ENCODE peak calls at places on chromosome 1, in eight cellular contexts. Z is mammary epithelial cell, K is hepatocyte, X is MM.1S, C is PC-3, D is DND-41, B is fibroblast of lung, S is K562. O is an unnamed sample.
A peak's percentile ranks its signal among the peaks of the same experiment; 100 is the strongest.

GRCh38 chr1:170414989-170415733 is 116.8 kb upstream of the GORAB start:
- DNase-seq in X (no peak), D (no peak), B (peak; percentile 50), S (no peak), C (no peak), Z (no peak), K (peak; percentile 5), O (no peak)

GRCh38 chr1:81600878-81601658 is 199.7 kb upstream of the ADGRL2 start:
- DNase-seq in X (no peak), D (no peak), Z (no peak), C (no peak), B (no peak), K (no peak), S (no peak), O (peak; percentile 4)

GRCh38 chr1:20426923-20427322 is 59.1 kb downstream of the CAMK2N1 start:
- DNase-seq in D (no peak), C (peak; percentile 86), S (no peak), Z (peak; percentile 91), B (peak; percentile 93), X (no peak), K (peak; percentile 48), O (peak; percentile 52)

GRCh38 chr1:159924791-159925712 is at the start of gene TAGLN2:
- DNase-seq in C (peak; percentile 97), K (peak; percentile 92), D (peak; percentile 88), X (peak; percentile 97), B (peak; percentile 91), Z (peak; percentile 93), S (peak; percentile 89), O (peak; percentile 90)

GRCh38 chr1:205267306-205267902 is 39.7 kb downstream of the TMCC2 start:
- DNase-seq in K (no peak), X (no peak), B (no peak), Z (no peak), C (no peak), S (peak; percentile 55), D (no peak), O (no peak)

GRCh38 chr1:228162286-228163003 is 3.2 kb upstream of the IBA57 start:
- DNase-seq in D (no peak), S (peak; percentile 43), B (peak; percentile 50), K (peak; percentile 49), C (peak; percentile 16), Z (no peak), X (no peak), O (no peak)

GRCh38 chr1:60287536-60287935 is 214.0 kb upstream of the C1orf87 start:
- DNase-seq in C (no peak), S (no peak), Z (no peak), B (no peak), D (no peak), X (no peak), K (no peak), O (no peak)

GRCh38 chr1:45148209-45148608 is 58.2 kb downstream of the ZSWIM5 start:
- DNase-seq in D (no peak), Z (no peak), B (no peak), C (no peak), K (no peak), X (no peak), S (no peak), O (no peak)

GRCh38 chr1:42933060-42933586 is 25.5 kb downstream of the SLC2A1 start:
- DNase-seq in Z (no peak), D (no peak), C (no peak), X (no peak), B (no peak), S (no peak), K (no peak), O (no peak)

GRCh38 chr1:226626577-226626956 is 78.0 kb downstream of the STUM start:
- DNase-seq in S (peak; percentile 88), C (peak; percentile 88), B (peak; percentile 48), Z (peak; percentile 40), K (peak; percentile 69), X (peak; percentile 80), D (peak; percentile 81), O (peak; percentile 79)

GRCh38 chr1:201728731-201729130 is 100.2 kb upstream of the IPO9 start:
- DNase-seq in X (no peak), B (no peak), Z (no peak), K (no peak), S (no peak), C (no peak), D (no peak), O (no peak)

GRCh38 chr1:153438599-153438998 is 21.9 kb downstream of the S100A7 start:
- DNase-seq in X (no peak), B (no peak), Z (no peak), D (no peak), S (no peak), C (no peak), K (no peak), O (no peak)

GRCh38 chr1:168362991-168363390 is 82.3 kb downstream of the TBX19 start:
- DNase-seq in K (no peak), Z (no peak), X (peak; percentile 96), C (no peak), S (no peak), B (no peak), D (no peak), O (no peak)

GRCh38 chr1:24547195-24547594 is 8.7 kb upstream of the NCMAP start:
- DNase-seq in B (no peak), X (no peak), S (no peak), K (no peak), C (no peak), D (no peak), Z (no peak), O (no peak)

GRCh38 chr1:77182083-77182482 is 37.1 kb downstream of the PIGK start:
- DNase-seq in D (no peak), Z (no peak), S (no peak), B (no peak), C (no peak), K (no peak), X (no peak), O (no peak)

GRCh38 chr1:77175230-77175844 is 43.9 kb downstream of the PIGK start:
- DNase-seq in S (no peak), Z (peak; percentile 19), B (peak; percentile 6), D (peak; percentile 44), C (peak; percentile 27), X (no peak), K (no peak), O (peak; percentile 22)

DNA sequence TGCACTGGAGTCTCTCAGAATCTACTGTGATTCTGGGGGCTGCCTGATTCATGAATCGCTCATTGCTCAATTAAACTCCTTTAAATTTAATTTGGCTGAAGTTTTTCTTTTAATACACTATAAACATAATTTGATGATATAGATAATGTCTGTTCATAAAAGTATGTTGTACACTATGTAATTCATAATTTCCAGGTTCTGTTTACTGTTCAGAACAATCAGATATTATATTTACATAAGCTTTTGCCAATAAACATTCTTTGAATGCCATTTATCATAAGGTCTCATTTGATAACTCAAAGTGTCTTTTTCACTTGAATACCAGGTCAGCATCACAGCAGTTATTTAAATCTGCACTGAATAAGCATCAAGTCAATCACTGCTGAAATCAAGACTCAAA is 39.6 kb downstream of the PIGK start:
- DNase-seq in K (no peak), D (no peak), X (no peak), B (no peak), S (no peak), C (peak; percentile 4), Z (no peak), O (no peak)
- H3K36me3 ChIP-seq in K (no peaks in the 10 kb centered on the region), D (no peaks in the 10 kb centered on the region), X (no peaks in the 10 kb centered on the region), B (no peaks in the 10 kb centered on the region), S (no peaks in the 10 kb centered on the region), C (peaks cover 26% of the 10 kb centered on the region), Z (no peaks in the 10 kb centered on the region), O (no peaks in the 10 kb centered on the region)

GRCh38 chr1:25755475-25756125 is 44.4 kb upstream of the SELENON start:
- DNase-seq in B (no peak), C (no peak), X (no peak), S (no peak), K (no peak), D (no peak), Z (no peak), O (no peak)

GRCh38 chr1:25758466-25759070 is 41.4 kb upstream of the SELENON start:
- DNase-seq in K (no peak), Z (no peak), S (no peak), B (no peak), C (no peak), D (no peak), X (no peak), O (no peak)

GRCh38 chr1:25757846-25758185 is 42.2 kb upstream of the SELENON start:
- DNase-seq in X (no peak), Z (no peak), D (no peak), C (no peak), B (no peak), K (no peak), S (no peak), O (no peak)

GRCh38 chr1:25756210-25756609 is 43.8 kb upstream of the SELENON start:
- DNase-seq in D (peak; percentile 33), C (no peak), B (no peak), K (no peak), S (no peak), Z (no peak), X (no peak), O (no peak)

GRCh38 chr1:25757151-25757845 is 42.7 kb upstream of the SELENON start:
- DNase-seq in K (no peak), C (no peak), Z (no peak), X (no peak), D (no peak), B (no peak), S (no peak), O (no peak)
- TF ChIP-seq EZH2 in K (no peak), C (no peak), Z (no peak), X (no peak), D (no peak), B (no peak), S (no peak), O (no peak)

DNA sequence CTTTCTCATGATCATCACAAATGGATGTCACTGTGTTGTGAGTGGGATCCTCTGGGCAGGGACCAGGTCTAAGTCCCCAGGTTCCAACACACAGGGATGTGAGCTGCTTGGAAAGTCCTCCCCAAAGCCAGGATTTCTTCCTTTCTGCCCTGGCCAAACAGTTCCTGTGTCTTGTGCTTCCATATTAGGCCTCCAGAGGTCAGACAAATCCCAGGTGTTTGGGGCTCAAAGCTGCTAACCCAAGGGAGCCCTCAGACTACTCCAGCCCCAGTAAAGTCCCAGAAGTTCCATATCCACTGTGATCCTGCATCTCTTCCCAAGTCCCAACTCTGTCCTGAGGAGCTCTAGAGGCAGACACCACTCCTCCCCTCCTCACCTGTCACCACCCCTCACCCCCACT is 27.7 kb upstream of the MAGOH start:
- DNase-seq in D (no peak), Z (peak; percentile 12), B (no peak), X (no peak), K (no peak), S (no peak), C (peak; percentile 50), O (peak; percentile 27)
- TF ChIP-seq CTCF in D (peak; percentile 41), Z (peak; percentile 23), B (no peak), X (peak; percentile 20), K (peak; percentile 24), S (peak; percentile 45), C (peak; percentile 57), O (peak; percentile 25)

DNA sequence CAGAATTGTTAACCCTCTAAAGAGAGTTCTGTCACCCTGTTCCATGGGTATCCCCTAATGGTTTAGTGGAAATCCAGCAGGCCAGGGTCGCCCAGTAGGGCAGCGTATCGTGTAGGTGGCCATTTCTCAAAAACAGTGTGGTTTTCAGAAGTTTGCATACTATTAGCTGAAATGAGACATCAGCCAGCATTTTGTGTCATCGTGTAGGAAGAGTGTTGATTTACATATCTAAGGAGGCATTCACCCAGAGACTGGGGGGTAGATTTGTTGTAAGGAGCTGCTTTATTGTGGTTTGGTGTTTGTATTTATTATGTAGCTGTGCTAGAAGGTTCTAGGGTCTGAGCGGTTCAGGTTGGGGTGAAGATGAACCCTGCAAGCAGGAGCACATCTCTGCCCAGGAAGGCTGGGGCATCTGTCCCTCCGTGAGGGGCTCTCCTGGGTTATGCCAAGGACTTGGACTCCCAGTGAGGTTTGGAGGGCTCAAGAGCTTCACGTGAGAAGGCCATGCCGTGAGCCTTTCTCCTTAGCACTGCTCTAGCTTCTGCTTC is 174.4 kb downstream of the PGBD5 start:
- DNase-seq in X (no peak), S (no peak), K (no peak), Z (no peak), D (no peak), C (no peak), B (no peak), O (no peak)
- H3K36me3 ChIP-seq in X (no peaks in the 10 kb centered on the region), S (peaks cover 90% of the 10 kb centered on the region), K (no peaks in the 10 kb centered on the region), Z (peaks cover 13% of the 10 kb centered on the region), D (peaks cover 97% of the 10 kb centered on the region), C (peaks cover 70% of the 10 kb centered on the region), B (peaks cover 7% of the 10 kb centered on the region), O (no peaks in the 10 kb centered on the region)

O was measured in A673.